ENCODE peak calls at places on chromosomes 13 and 19, in ten cellular contexts. C is uterus; F is GM04503; U is stimulated activated CD8-positive, alpha-beta memory T cell treated with anti-CD3 and anti-CD28 coated beads, Interleukin-7, amount 100 ng/mL, for 1 hour; W is left kidney; B is lower leg skin; M is hippocampal formation; T is left ventricle myocardium superior; E is stimulated activated CD4-positive, alpha-beta T cell treated with anti-CD3 and anti-CD28 coated beads, Interleukin-15, amount 100 ng/mL, for 1 hour; J is fibroblast of pulmonary artery. G is an unnamed sample.

GRCh38 chr13:71464673-71465072 is 402.3 kb downstream of the DACH1 start:
- DNase-seq in M (no peak), T (no peak), F (no peak), J (peak; percentile 7), C (no peak), U (no peak), W (no peak), E (no peak), B (no peak), G (no peak)

GRCh38 chr19:13022111-13022858 is 27.0 kb downstream of the NFIX start:
- DNase-seq in U (no peak), J (no peak), T (peak; percentile 63), F (no peak), M (peak; percentile 84), W (peak; percentile 46), B (no peak), E (no peak), C (peak; percentile 62), G (no peak)

GRCh38 chr19:7874080-7874856 is at the start of gene PRR36:
- DNase-seq in E (no peak), C (no peak), B (no peak), U (no peak), W (peak; percentile 96), F (no peak), T (peak; percentile 71), M (peak; percentile 25), J (no peak), G (no peak)

GRCh38 chr13:111488466-111489132 is 168.2 kb downstream of the TEX29 start:
- DNase-seq in F (no peak), T (no peak), J (no peak), W (no peak), B (no peak), E (no peak), U (no peak), C (no peak), M (no peak), G (no peak)

GRCh38 chr19:38634757-38635482 is 12.5 kb upstream of the ACTN4 start:
- DNase-seq in W (peak; percentile 87), E (peak; percentile 51), J (peak; percentile 70), T (peak; percentile 85), C (peak; percentile 72), F (no peak), U (peak; percentile 53), M (peak; percentile 16), B (peak; percentile 63), G (no peak)

GRCh38 chr13:62997696-62998095 is 1582.0 kb upstream of the PCDH20 start:
- DNase-seq in C (no peak), M (no peak), J (no peak), F (no peak), W (no peak), T (no peak), E (no peak), U (no peak), B (no peak), G (no peak)

GRCh38 chr19:52464798-52465470 is 11.6 kb downstream of the ZNF578 start:
- DNase-seq in M (no peak), U (no peak), J (no peak), F (no peak), W (no peak), T (no peak), C (no peak), B (no peak), E (no peak), G (no peak)

GRCh38 chr13:52686381-52686780 is 33.7 kb downstream of the SUGT1 start:
- DNase-seq in T (no peak), W (no peak), E (no peak), U (no peak), J (no peak), F (no peak), B (no peak), C (no peak), M (no peak), G (no peak)